ENCODE peak calls at places on chromosomes 16 and 17, in six cellular contexts. B is CD4-positive, alpha-beta memory T cell; Y is endothelial cell of umbilical vein; C is heart left ventricle; V is left lung; Q is tibial artery. I is an unnamed sample.

GRCh38 chr17:41687828-41688640 is 651 bp upstream of the EIF1 start:
- DNase-seq in B (no peak), Y (no peak), C (peak; percentile 73), V (peak; percentile 53), Q (peak; percentile 57), I (peak; percentile 37)

GRCh38 chr16:64638804-64639203 is 483.1 kb downstream of the CDH11 start:
- DNase-seq in B (no peak), Y (no peak), C (no peak), V (no peak), Q (no peak), I (no peak)

GRCh38 chr16:11129378-11129781 is 126.6 kb downstream of the SOCS1 start:
- DNase-seq in B (no peak), Y (no peak), C (no peak), V (no peak), Q (no peak), I (no peak)

GRCh38 chr16:30350134-30350871 is 4.8 kb downstream of the CD2BP2 start:
- DNase-seq in B (no peak), Y (no peak), C (no peak), V (no peak), Q (no peak), I (no peak)

GRCh38 chr17:73546770-73547345 is 97.4 kb downstream of the SDK2 start:
- DNase-seq in B (peak; percentile 15), Y (no peak), C (no peak), V (peak; percentile 68), Q (peak; percentile 60), I (no peak)

GRCh38 chr17:29166507-29166887 is 13.7 kb downstream of the MYO18A start:
- DNase-seq in B (no peak), Y (no peak), C (no peak), V (no peak), Q (no peak), I (no peak)

GRCh38 chr16:11089504-11090124 is 145.2 kb downstream of the CLEC16A start:
- DNase-seq in B (no peak), Y (no peak), C (peak; percentile 26), V (peak; percentile 77), Q (no peak), I (no peak)

GRCh38 chr16:53207810-53208752 is 153.3 kb downstream of the CHD9 start:
- DNase-seq in B (no peak), Y (peak; percentile 88), C (peak; percentile 41), V (peak; percentile 37), Q (peak; percentile 38), I (no peak)

GRCh38 chr17:38751144-38751802 is 1.3 kb upstream of the PSMB3 start:
- DNase-seq in B (peak; percentile 31), Y (no peak), C (no peak), V (no peak), Q (no peak), I (no peak)

GRCh38 chr17:45305532-45306087 is 11.2 kb downstream of the MAP3K14 start:
- DNase-seq in B (no peak), Y (no peak), C (no peak), V (no peak), Q (no peak), I (no peak)

GRCh38 chr17:81684442-81684911 is 666 bp downstream of the HGS start:
- DNase-seq in B (no peak), Y (peak; percentile 72), C (peak; percentile 57), V (no peak), Q (peak; percentile 41), I (no peak)

GRCh38 chr17:75774988-75775668 is 9.5 kb upstream of the UNK start:
- DNase-seq in B (peak; percentile 28), Y (no peak), C (no peak), V (no peak), Q (no peak), I (no peak)

GRCh38 chr16:50195276-50195675 is 42.2 kb downstream of the TENT4B start:
- DNase-seq in B (no peak), Y (peak; percentile 56), C (no peak), V (no peak), Q (no peak), I (no peak)

GRCh38 chr17:65564793-65565192 is 3.3 kb upstream of the AXIN2 start:
- DNase-seq in B (no peak), Y (no peak), C (peak; percentile 72), V (no peak), Q (peak; percentile 36), I (no peak)

GRCh38 chr16:26645629-26646028 is 421.1 kb upstream of the C16orf82 start:
- DNase-seq in B (peak; percentile 10), Y (no peak), C (no peak), V (no peak), Q (no peak), I (peak; percentile 34)

GRCh38 chr17:58531661-58532554 is 17.5 kb upstream of the MTMR4 start:
- DNase-seq in B (peak; percentile 64), Y (peak; percentile 56), C (peak; percentile 68), V (peak; percentile 49), Q (peak; percentile 42), I (peak; percentile 65)

GRCh38 chr16:55368205-55368604 is 44.2 kb downstream of the IRX6 start:
- DNase-seq in B (no peak), Y (no peak), C (no peak), V (no peak), Q (no peak), I (no peak)

GRCh38 chr16:5644132-5644531 is 546.5 kb upstream of the EEF2KMT start:
- DNase-seq in B (no peak), Y (no peak), C (no peak), V (no peak), Q (no peak), I (no peak)

GRCh38 chr16:5639531-5639930 is 541.9 kb upstream of the EEF2KMT start:
- DNase-seq in B (no peak), Y (no peak), C (no peak), V (no peak), Q (no peak), I (no peak)

GRCh38 chr16:5642034-5642433 is 544.4 kb upstream of the EEF2KMT start:
- DNase-seq in B (no peak), Y (no peak), C (no peak), V (no peak), Q (no peak), I (no peak)

GRCh38 chr16:5642470-5642869 is 544.9 kb upstream of the EEF2KMT start:
- DNase-seq in B (no peak), Y (no peak), C (no peak), V (no peak), Q (no peak), I (no peak)

DNA sequence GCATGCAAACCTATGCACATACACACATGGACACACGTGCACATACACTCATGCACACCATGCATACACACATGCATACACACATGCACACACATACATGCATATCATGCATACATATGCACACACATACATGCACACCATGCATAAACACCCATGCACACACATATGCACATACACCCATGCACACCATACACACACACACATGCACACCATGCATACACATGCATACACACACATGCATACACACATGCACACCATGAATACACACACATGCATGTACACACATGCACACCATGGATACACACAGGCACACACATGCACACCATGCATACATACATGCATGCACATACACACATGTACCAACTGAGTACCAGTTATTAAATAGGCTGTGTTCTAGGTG is 543.3 kb upstream of the EEF2KMT start:
- DNase-seq in B (no peak), Y (no peak), C (no peak), V (no peak), Q (no peak), I (no peak)
- H3K9me3 ChIP-seq in B (no peaks in the 10 kb centered on the region), Y (peaks cover 4% of the 10 kb centered on the region), C (no peaks in the 10 kb centered on the region), V (no peaks in the 10 kb centered on the region), Q (no peaks in the 10 kb centered on the region), I (no peaks in the 10 kb centered on the region)

DNA sequence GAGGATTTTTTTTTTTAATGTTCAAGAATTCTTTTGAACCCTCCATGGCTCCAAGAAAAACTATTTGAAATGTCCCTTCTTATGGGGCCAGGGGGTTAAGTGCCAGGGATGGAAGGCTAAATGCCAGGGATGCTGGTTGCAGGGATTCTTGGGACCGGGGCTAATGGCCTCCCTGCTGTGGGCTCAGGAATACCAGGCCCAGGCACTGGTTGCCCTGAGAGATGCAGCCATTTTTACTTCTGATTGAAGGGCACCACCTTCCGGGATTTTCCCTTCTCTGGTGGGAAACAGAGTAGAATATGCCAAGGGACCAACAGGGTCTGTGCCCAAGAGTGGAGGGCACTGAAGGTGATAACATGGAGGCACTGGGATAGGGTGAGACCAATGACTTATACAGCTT is 10.9 kb upstream of the KAT7 start:
- DNase-seq in B (no peak), Y (no peak), C (no peak), V (no peak), Q (no peak), I (no peak)
- H3K9me3 ChIP-seq in B (no peaks in the 10 kb centered on the region), Y (no peaks in the 10 kb centered on the region), C (no peaks in the 10 kb centered on the region), V (no peaks in the 10 kb centered on the region), Q (no peaks in the 10 kb centered on the region), I (no peaks in the 10 kb centered on the region)

GRCh38 chr16:35140293-35140986 is 1681.0 kb downstream of the TP53TG3F start:
- DNase-seq in B (no peak), Y (no peak), C (no peak), V (no peak), Q (no peak), I (no peak)
- H3K9me3 ChIP-seq in B (no peaks in the 10 kb centered on the region), Y (peaks cover 4% of the 10 kb centered on the region), C (peaks cover 16% of the 10 kb centered on the region), V (peaks cover 49% of the 10 kb centered on the region), Q (no peaks in the 10 kb centered on the region), I (no peaks in the 10 kb centered on the region)

GRCh38 chr17:83202002-83203000 is 122.9 kb downstream of the METRNL start:
- DNase-seq in B (no peak), Y (no peak), C (peak; percentile 19), V (peak; percentile 30), Q (peak; percentile 17), I (peak; percentile 6)
- H3K9me3 ChIP-seq in B (no peaks in the 10 kb centered on the region), Y (no peaks in the 10 kb centered on the region), C (no peaks in the 10 kb centered on the region), V (no peaks in the 10 kb centered on the region), Q (no peaks in the 10 kb centered on the region), I (no peaks in the 10 kb centered on the region)

DNA sequence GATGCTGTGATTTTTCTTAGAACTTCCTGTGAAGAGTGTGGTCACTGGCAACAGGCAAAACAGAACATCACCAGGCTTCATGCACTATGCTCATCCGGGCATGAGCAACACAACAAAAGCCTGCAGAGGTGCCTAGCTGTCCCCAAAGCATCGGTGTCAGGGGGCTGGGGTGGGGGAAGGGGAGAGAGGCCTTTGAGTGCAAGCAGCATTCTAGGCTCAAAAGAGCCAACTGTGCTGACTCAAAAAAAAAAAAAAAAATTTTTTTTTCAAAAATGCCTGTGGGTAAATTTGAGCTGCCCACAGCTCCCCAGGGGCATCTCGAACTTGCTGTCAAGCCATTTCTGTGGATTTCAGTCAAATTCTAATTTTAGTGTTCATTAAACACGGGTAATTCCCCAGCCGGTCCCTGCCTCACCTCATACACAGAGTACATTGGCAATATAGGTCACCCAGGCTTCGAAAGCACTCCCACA is 194.6 kb upstream of the DYNLRB2 start:
- DNase-seq in B (no peak), Y (no peak), C (no peak), V (no peak), Q (no peak), I (no peak)
- H3K9me3 ChIP-seq in B (no peaks in the 10 kb centered on the region), Y (no peaks in the 10 kb centered on the region), C (no peaks in the 10 kb centered on the region), V (peaks cover 4% of the 10 kb centered on the region), Q (no peaks in the 10 kb centered on the region), I (no peaks in the 10 kb centered on the region)

I was measured in T-helper 17 cell.